ENCODE peak calls at places on chromosomes 13 and 19, in six cellular contexts. One of them, this sample, is unnamed.

GRCh38 chr13:28792992-28793391 is 27.1 kb upstream of the MTUS2 start:
- DNase-seq in endodermal cell: no peak
- DNase-seq in lower lobe of right lung: no peak
- DNase-seq in AG04450: peak
- DNase-seq in OCI-LY7: no peak
- DNase-seq in HCT116: no peak
- DNase-seq in this sample: no peak

GRCh38 chr19:44512326-44513298 is 12.3 kb upstream of the ZNF180 start:
- DNase-seq in AG04450: peak
- DNase-seq in HCT116: peak
- DNase-seq in lower lobe of right lung: no peak
- DNase-seq in endodermal cell: peak
- DNase-seq in OCI-LY7: peak
- DNase-seq in this sample: no peak

GRCh38 chr19:30144242-30144758 is 202.3 kb downstream of the URI1 start:
- DNase-seq in endodermal cell: no peak
- DNase-seq in AG04450: no peak
- DNase-seq in OCI-LY7: no peak
- DNase-seq in HCT116: no peak
- DNase-seq in lower lobe of right lung: no peak
- DNase-seq in this sample: no peak

GRCh38 chr19:40224342-40225148 is 1.9 kb downstream of the CCNP start:
- DNase-seq in HCT116: peak
- DNase-seq in endodermal cell: no peak
- DNase-seq in AG04450: no peak
- DNase-seq in lower lobe of right lung: no peak
- DNase-seq in OCI-LY7: no peak
- DNase-seq in this sample: peak

GRCh38 chr13:95604534-95604915 is 40.0 kb downstream of the DZIP1 start:
- DNase-seq in AG04450: no peak
- DNase-seq in OCI-LY7: no peak
- DNase-seq in lower lobe of right lung: no peak
- DNase-seq in endodermal cell: no peak
- DNase-seq in HCT116: no peak
- DNase-seq in this sample: no peak

GRCh38 chr13:65921933-65922332 is 1308.2 kb downstream of the PCDH9 start:
- DNase-seq in AG04450: no peak
- DNase-seq in endodermal cell: no peak
- DNase-seq in OCI-LY7: no peak
- DNase-seq in lower lobe of right lung: no peak
- DNase-seq in HCT116: no peak
- DNase-seq in this sample: no peak

GRCh38 chr13:110014719-110015118 is 228.3 kb upstream of the IRS2 start:
- DNase-seq in lower lobe of right lung: no peak
- DNase-seq in AG04450: no peak
- DNase-seq in OCI-LY7: no peak
- DNase-seq in endodermal cell: no peak
- DNase-seq in HCT116: no peak
- DNase-seq in this sample: peak

GRCh38 chr13:79496188-79496587 is 15.2 kb downstream of the NDFIP2 start:
- DNase-seq in lower lobe of right lung: no peak
- DNase-seq in AG04450: no peak
- DNase-seq in HCT116: no peak
- DNase-seq in OCI-LY7: no peak
- DNase-seq in endodermal cell: no peak
- DNase-seq in this sample: no peak

GRCh38 chr13:60326273-60326672 is 70.7 kb upstream of the TDRD3 start:
- DNase-seq in OCI-LY7: no peak
- DNase-seq in lower lobe of right lung: no peak
- DNase-seq in endodermal cell: no peak
- DNase-seq in HCT116: no peak
- DNase-seq in AG04450: no peak
- DNase-seq in this sample: no peak

GRCh38 chr13:30037306-30037705 is 186.9 kb upstream of the UBL3 start:
- DNase-seq in OCI-LY7: no peak
- DNase-seq in AG04450: no peak
- DNase-seq in lower lobe of right lung: no peak
- DNase-seq in endodermal cell: peak
- DNase-seq in HCT116: no peak
- DNase-seq in this sample: no peak

GRCh38 chr13:114241918-114242317 is 7.2 kb downstream of the CDC16 start:
- DNase-seq in endodermal cell: no peak
- DNase-seq in AG04450: no peak
- DNase-seq in OCI-LY7: no peak
- DNase-seq in lower lobe of right lung: no peak
- DNase-seq in HCT116: no peak
- DNase-seq in this sample: no peak

GRCh38 chr19:46049597-46049996 is 8.8 kb upstream of the IGFL4 start:
- DNase-seq in HCT116: no peak
- DNase-seq in endodermal cell: peak
- DNase-seq in lower lobe of right lung: no peak
- DNase-seq in AG04450: no peak
- DNase-seq in OCI-LY7: peak
- DNase-seq in this sample: no peak

GRCh38 chr19:5093297-5093858 is 124.5 kb downstream of the KDM4B start:
- DNase-seq in HCT116: no peak
- DNase-seq in OCI-LY7: no peak
- DNase-seq in endodermal cell: no peak
- DNase-seq in lower lobe of right lung: no peak
- DNase-seq in AG04450: no peak
- DNase-seq in this sample: no peak

GRCh38 chr19:28727133-28727834 is 485.7 kb downstream of the UQCRFS1 start:
- DNase-seq in endodermal cell: peak
- DNase-seq in lower lobe of right lung: no peak
- DNase-seq in HCT116: no peak
- DNase-seq in OCI-LY7: no peak
- DNase-seq in AG04450: no peak
- DNase-seq in this sample: no peak

GRCh38 chr19:7099597-7099921 is 30.1 kb downstream of the ZNF557 start:
- DNase-seq in OCI-LY7: no peak
- DNase-seq in HCT116: no peak
- DNase-seq in endodermal cell: no peak
- DNase-seq in AG04450: no peak
- DNase-seq in lower lobe of right lung: no peak
- DNase-seq in this sample: no peak

GRCh38 chr19:43704002-43704705 is 11.7 kb upstream of the IRGC start:
- DNase-seq in lower lobe of right lung: no peak
- DNase-seq in AG04450: no peak
- DNase-seq in OCI-LY7: no peak
- DNase-seq in endodermal cell: no peak
- DNase-seq in HCT116: no peak
- DNase-seq in this sample: no peak

GRCh38 chr13:103224804-103225203 is 158.6 kb upstream of the SLC10A2 start:
- DNase-seq in lower lobe of right lung: no peak
- DNase-seq in endodermal cell: no peak
- DNase-seq in HCT116: no peak
- DNase-seq in AG04450: no peak
- DNase-seq in OCI-LY7: no peak
- DNase-seq in this sample: no peak

GRCh38 chr19:36771275-36772231 is 1.1 kb downstream of the ZNF850 start:
- DNase-seq in HCT116: no peak
- DNase-seq in endodermal cell: peak
- DNase-seq in AG04450: peak
- DNase-seq in OCI-LY7: peak
- DNase-seq in lower lobe of right lung: peak
- DNase-seq in this sample: peak

GRCh38 chr19:5963855-5964254 is 14.1 kb downstream of the RANBP3 start:
- DNase-seq in HCT116: no peak
- DNase-seq in AG04450: no peak
- DNase-seq in OCI-LY7: no peak
- DNase-seq in lower lobe of right lung: no peak
- DNase-seq in endodermal cell: no peak
- DNase-seq in this sample: no peak

GRCh38 chr19:18493440-18494266 is 28.2 kb downstream of the ELL start:
- DNase-seq in endodermal cell: no peak
- DNase-seq in HCT116: no peak
- DNase-seq in lower lobe of right lung: no peak
- DNase-seq in AG04450: no peak
- DNase-seq in OCI-LY7: no peak
- DNase-seq in this sample: no peak

DNA sequence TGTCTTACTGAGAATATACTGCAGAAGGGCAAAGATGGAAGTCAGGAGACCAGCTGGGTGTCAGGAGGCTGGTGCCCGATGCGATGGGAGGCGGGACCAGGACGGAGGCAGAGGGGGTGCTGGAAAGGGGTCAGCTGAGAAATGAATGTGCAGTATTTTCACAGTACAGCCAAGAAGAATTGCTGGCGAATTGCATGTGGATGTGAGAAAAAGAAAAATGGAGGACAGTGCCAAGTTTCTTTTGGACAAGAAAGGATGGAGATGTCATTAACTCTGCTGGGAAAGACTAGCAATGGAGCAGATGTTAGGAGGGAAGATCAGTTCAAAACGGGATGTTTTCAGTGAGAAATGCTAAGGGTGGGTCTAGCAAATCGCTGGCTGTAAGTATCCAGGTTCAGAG is 7.0 kb downstream of the CRYL1 start:
- DNase-seq in OCI-LY7: no peak
- DNase-seq in endodermal cell: no peak
- DNase-seq in HCT116: no peak
- DNase-seq in lower lobe of right lung: no peak
- DNase-seq in AG04450: no peak
- DNase-seq in this sample: no peak
- H3K27ac ChIP-seq in OCI-LY7: no peak
- H3K27ac ChIP-seq in endodermal cell: no peak
- H3K27ac ChIP-seq in HCT116: no peak
- H3K27ac ChIP-seq in lower lobe of right lung: no peak
- H3K27ac ChIP-seq in AG04450: no peak
- H3K27ac ChIP-seq in this sample: no peak

DNA sequence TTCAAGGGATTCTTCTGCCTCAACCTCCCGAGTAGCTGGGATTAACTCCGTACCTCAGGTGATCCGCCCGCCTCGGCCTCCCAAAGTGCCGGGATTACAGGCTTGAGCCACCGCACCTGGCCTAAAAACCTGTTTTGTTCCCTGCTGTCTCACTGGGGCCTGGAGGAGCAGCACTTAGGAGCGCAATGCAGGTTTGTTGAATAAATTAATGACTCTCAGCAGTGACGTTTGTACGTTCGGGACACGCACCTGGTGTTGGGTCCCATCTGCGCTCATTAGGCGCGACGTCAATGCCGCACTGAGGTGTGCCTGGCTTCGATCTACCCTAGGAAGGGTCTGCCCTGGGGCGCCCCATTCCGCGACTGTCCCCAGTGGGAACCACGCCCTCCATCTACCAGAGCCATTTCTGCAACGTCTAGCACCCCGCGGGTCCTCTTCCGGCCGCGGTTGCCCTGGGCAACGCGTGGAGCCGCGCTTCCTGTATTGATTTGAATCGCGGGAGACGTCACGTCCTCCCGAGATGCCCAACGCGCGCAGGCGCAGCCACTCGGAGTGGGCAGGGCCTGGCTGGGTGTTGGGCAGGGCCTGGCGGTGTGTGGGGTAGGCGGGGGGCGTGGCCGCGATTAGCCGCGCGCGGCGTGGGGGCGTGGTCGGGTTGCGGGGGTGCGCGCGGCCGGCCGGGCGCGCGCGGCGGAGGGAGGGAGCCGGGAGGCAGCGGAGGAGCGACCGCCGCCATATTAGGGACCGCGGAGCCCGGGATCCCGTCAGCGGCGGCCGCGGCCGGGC is at the start of gene FZR1:
- DNase-seq in HCT116: peak
- DNase-seq in endodermal cell: peak
- DNase-seq in OCI-LY7: peak
- DNase-seq in AG04450: peak
- DNase-seq in lower lobe of right lung: peak
- DNase-seq in this sample: peak
- TF ChIP-seq CTCF in HCT116: no peak
- TF ChIP-seq CTCF in endodermal cell: no peak
- TF ChIP-seq CTCF in OCI-LY7: no peak
- TF ChIP-seq CTCF in AG04450: no peak
- TF ChIP-seq CTCF in lower lobe of right lung: peak
- TF ChIP-seq CTCF in this sample: no peak

GRCh38 chr19:47895165-47895782 is 9.2 kb upstream of the SULT2A1 start:
- DNase-seq in endodermal cell: no peak
- DNase-seq in AG04450: no peak
- DNase-seq in OCI-LY7: no peak
- DNase-seq in lower lobe of right lung: no peak
- DNase-seq in HCT116: no peak
- DNase-seq in this sample: no peak

GRCh38 chr19:47890865-47891621 is 4.9 kb upstream of the SULT2A1 start:
- DNase-seq in AG04450: no peak
- DNase-seq in lower lobe of right lung: no peak
- DNase-seq in HCT116: no peak
- DNase-seq in endodermal cell: no peak
- DNase-seq in OCI-LY7: no peak
- DNase-seq in this sample: no peak

GRCh38 chr19:47896019-47896418 is 9.9 kb upstream of the SULT2A1 start:
- DNase-seq in endodermal cell: no peak
- DNase-seq in AG04450: no peak
- DNase-seq in OCI-LY7: no peak
- DNase-seq in lower lobe of right lung: no peak
- DNase-seq in HCT116: no peak
- DNase-seq in this sample: no peak

GRCh38 chr19:47891923-47892666 is 6.0 kb upstream of the SULT2A1 start:
- DNase-seq in AG04450: no peak
- DNase-seq in OCI-LY7: no peak
- DNase-seq in lower lobe of right lung: no peak
- DNase-seq in HCT116: no peak
- DNase-seq in endodermal cell: peak
- DNase-seq in this sample: no peak

GRCh38 chr19:47891622-47891922 is 5.5 kb upstream of the SULT2A1 start:
- DNase-seq in HCT116: no peak
- DNase-seq in OCI-LY7: no peak
- DNase-seq in endodermal cell: no peak
- DNase-seq in AG04450: no peak
- DNase-seq in lower lobe of right lung: no peak
- DNase-seq in this sample: no peak
- H3K27ac ChIP-seq in HCT116: no peak
- H3K27ac ChIP-seq in OCI-LY7: no peak
- H3K27ac ChIP-seq in endodermal cell: no peak
- H3K27ac ChIP-seq in AG04450: no peak
- H3K27ac ChIP-seq in lower lobe of right lung: no peak
- H3K27ac ChIP-seq in this sample: no peak

DNA sequence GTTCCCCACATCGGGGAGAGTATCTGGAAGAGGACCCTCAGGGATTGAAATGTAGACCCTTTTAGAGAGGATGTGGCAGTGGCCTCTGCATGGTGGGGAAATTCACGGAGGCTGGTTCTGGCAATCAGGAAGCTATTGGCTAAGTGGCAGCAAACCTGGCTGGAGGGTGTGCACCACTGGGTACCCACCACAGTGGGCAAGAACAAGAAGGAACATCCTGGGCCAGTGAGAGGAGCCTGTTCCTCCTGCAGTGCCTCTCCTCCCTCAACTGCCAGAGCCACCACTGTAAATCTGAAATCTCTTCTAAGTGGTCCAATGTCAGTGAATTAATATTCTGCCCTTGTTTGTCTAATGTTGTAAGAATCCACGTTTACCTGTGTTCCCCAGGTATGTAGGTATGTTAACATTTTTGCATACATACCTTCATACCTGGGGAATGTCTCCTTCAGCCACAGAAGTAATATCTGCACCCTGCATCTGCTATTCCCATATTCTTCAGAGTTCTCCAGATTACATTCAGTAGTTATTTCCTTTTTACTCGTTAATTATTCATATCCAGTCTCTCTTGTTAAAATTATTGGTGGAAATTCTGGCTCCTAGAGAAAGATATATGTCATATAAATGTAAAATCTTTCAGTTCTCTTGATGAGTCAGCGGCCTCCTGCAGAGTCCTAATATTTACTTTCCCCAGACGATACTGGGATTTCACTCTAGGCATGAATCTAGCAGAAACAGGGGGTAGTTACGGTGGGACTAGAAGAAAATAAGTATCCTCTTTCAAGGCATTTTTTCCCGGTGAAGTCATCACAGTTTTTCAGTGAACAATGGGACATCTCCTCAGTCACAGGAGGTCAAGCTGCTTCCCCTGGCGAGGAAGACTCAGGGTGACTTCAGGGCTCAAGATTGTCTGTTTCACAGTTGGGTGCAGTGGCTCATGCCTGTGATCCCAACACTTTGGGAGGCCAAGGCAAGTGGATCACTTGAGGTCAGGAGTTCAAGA is 148.3 kb downstream of the MYO16 start:
- DNase-seq in OCI-LY7: no peak
- DNase-seq in endodermal cell: peak
- DNase-seq in lower lobe of right lung: no peak
- DNase-seq in HCT116: peak
- DNase-seq in AG04450: peak
- DNase-seq in this sample: no peak
- TF ChIP-seq CTCF in OCI-LY7: no peak
- TF ChIP-seq CTCF in endodermal cell: no peak
- TF ChIP-seq CTCF in lower lobe of right lung: no peak
- TF ChIP-seq CTCF in HCT116: no peak
- TF ChIP-seq CTCF in AG04450: no peak
- TF ChIP-seq CTCF in this sample: no peak

This sample was measured in RWPE2.